ENCODE peak calls at places on chromosomes 5 and 9, in six cellular contexts. J, T, G, N, K and W are unnamed samples.

GRCh38 chr9:123834907-123835562 is 94.9 kb downstream of the DENND1A start:
- DNase-seq in T (no peak), N (no peak), J (no peak), K (no peak), G (no peak), W (peak)

GRCh38 chr5:125484272-125485002 is 738.0 kb upstream of the ZNF608 start:
- DNase-seq in K (no peak), G (peak), J (no peak), N (peak), T (no peak), W (peak)

GRCh38 chr9:115127191-115127817 is 9.3 kb upstream of the TNC start:
- DNase-seq in J (no peak), T (no peak), N (no peak), K (no peak), G (no peak), W (no peak)

GRCh38 chr5:74107899-74108298 is 481.9 kb downstream of the ARHGEF28 start:
- DNase-seq in J (no peak), G (no peak), N (no peak), T (no peak), K (no peak), W (no peak)

GRCh38 chr5:172115541-172115982 is 72.5 kb downstream of the STK10 start:
- DNase-seq in N (no peak), K (peak), T (peak), J (no peak), G (peak), W (no peak)

GRCh38 chr5:108143581-108143980 is 238.3 kb downstream of the FBXL17 start:
- DNase-seq in T (no peak), N (peak), G (no peak), J (no peak), K (no peak), W (no peak)

GRCh38 chr5:124927735-124928134 is 181.3 kb upstream of the ZNF608 start:
- DNase-seq in K (no peak), T (no peak), J (no peak), G (no peak), N (no peak), W (peak)

GRCh38 chr5:169142264-169142970 is 158.5 kb downstream of the SLIT3 start:
- DNase-seq in K (no peak), J (no peak), N (no peak), G (peak), T (no peak), W (peak)

GRCh38 chr9:95497772-95498171 is 19.0 kb downstream of the PTCH1 start:
- DNase-seq in G (no peak), N (peak), T (no peak), J (no peak), K (no peak), W (no peak)

GRCh38 chr9:75432386-75432785 is 344.1 kb downstream of the OSTF1 start:
- DNase-seq in N (no peak), J (no peak), T (no peak), G (no peak), K (no peak), W (no peak)

GRCh38 chr9:125506045-125506444 is 201.0 kb downstream of the MAPKAP1 start:
- DNase-seq in K (no peak), T (no peak), N (no peak), J (no peak), G (no peak), W (no peak)

GRCh38 chr9:132404228-132404881 is 2.3 kb downstream of the TTF1 start:
- DNase-seq in T (no peak), K (no peak), N (no peak), G (no peak), J (no peak), W (no peak)

GRCh38 chr9:20292002-20292401 is 330.3 kb downstream of the MLLT3 start:
- DNase-seq in G (no peak), N (peak), J (no peak), K (no peak), T (no peak), W (peak)

GRCh38 chr9:134243778-134244467 is 79.6 kb upstream of the RNU6ATAC start:
- DNase-seq in G (no peak), K (no peak), N (peak), J (no peak), T (peak), W (no peak)

GRCh38 chr9:116416421-116416820 is 262.8 kb downstream of the PAPPA start:
- DNase-seq in N (no peak), K (no peak), G (no peak), J (no peak), T (no peak), W (no peak)

GRCh38 chr9:113658565-113658935 is 195.0 kb downstream of the RGS3 start:
- DNase-seq in J (no peak), N (no peak), T (no peak), G (peak), K (no peak), W (no peak)

GRCh38 chr5:57532513-57533497 is 50.2 kb upstream of the ACTBL2 start:
- DNase-seq in N (peak), K (no peak), J (no peak), T (no peak), G (no peak), W (no peak)

GRCh38 chr5:128111818-128112448 is 28.4 kb downstream of the SLC12A2 start:
- DNase-seq in G (no peak), N (peak), J (no peak), K (no peak), T (no peak), W (no peak)

GRCh38 chr5:54738118-54738972 is 220.8 kb downstream of the SNX18 start:
- DNase-seq in J (no peak), K (no peak), G (peak), N (no peak), T (no peak), W (peak)

GRCh38 chr9:79611091-79611614 is 39.4 kb downstream of the TLE4 start:
- DNase-seq in N (peak), J (no peak), K (no peak), G (no peak), T (no peak), W (peak)

GRCh38 chr9:19615036-19615435 is 173.8 kb downstream of the SLC24A2 start:
- DNase-seq in N (no peak), T (no peak), G (no peak), K (no peak), J (no peak), W (no peak)

GRCh38 chr9:115071176-115071575 is 46.8 kb downstream of the TNC start:
- DNase-seq in G (no peak), K (no peak), T (no peak), J (no peak), N (no peak), W (no peak)

GRCh38 chr5:60945760-60946253 is 802 bp downstream of the NDUFAF2 start:
- DNase-seq in G (no peak), K (no peak), N (peak), J (no peak), T (peak), W (peak)

GRCh38 chr5:116626272-116626723 is 51.7 kb upstream of the SEMA6A start:
- DNase-seq in G (no peak), T (peak), J (no peak), N (peak), K (no peak), W (peak)

GRCh38 chr5:176609724-176610429 is at the start of gene GPRIN1:
- DNase-seq in J (no peak), K (peak), G (no peak), T (peak), N (peak), W (peak)

GRCh38 chr5:99169309-99169708 is 240.5 kb upstream of the CHD1 start:
- DNase-seq in J (no peak), N (no peak), G (no peak), K (no peak), T (no peak), W (peak)

GRCh38 chr9:31323726-31324444 is 1060.6 kb upstream of the ACO1 start:
- DNase-seq in J (no peak), K (no peak), T (no peak), N (no peak), G (no peak), W (no peak)

GRCh38 chr5:102800427-102800826 is 45.3 kb downstream of the PAM start:
- DNase-seq in J (no peak), T (no peak), N (no peak), K (no peak), G (no peak), W (no peak)

GRCh38 chr9:134841180-134841904 is 39.3 kb upstream of the FCN2 start:
- DNase-seq in T (no peak), G (no peak), K (no peak), J (no peak), N (no peak), W (no peak)

GRCh38 chr9:76218868-76219462 is 175.3 kb downstream of the RFK start:
- DNase-seq in G (no peak), K (no peak), T (no peak), J (no peak), N (no peak), W (no peak)